ENCODE peak calls at places on chromosome 11, in ten cellular contexts. S is SK-N-MC; X is LoVo; I is Kasumi-1; N is RCC 7860; R is memory B cell; T is type B pancreatic cell; A is EL; G is NCI-H187; H is stimulated activated CD4-positive, alpha-beta T cell treated with anti-CD3 and anti-CD28 coated beads, Interleukin-4, amount 100 ng/mL, for 24 hours. Y is an unnamed sample.

GRCh38 chr11:35282226-35282882 is 137.0 kb downstream of the SLC1A2 start:
- DNase-seq in H (no peak), S (no peak), X (no peak), A (peak), I (no peak), T (no peak), G (no peak), R (no peak), N (peak), Y (no peak)

GRCh38 chr11:72777755-72778278 is 16.0 kb downstream of the STARD10 start:
- DNase-seq in R (no peak), S (no peak), N (no peak), H (no peak), T (no peak), I (no peak), A (no peak), X (no peak), G (no peak), Y (no peak)

GRCh38 chr11:29159552-29160465 is 857.0 kb downstream of the KCNA4 start:
- DNase-seq in S (no peak), T (no peak), A (peak), N (peak), G (no peak), I (peak), H (no peak), X (peak), R (no peak), Y (no peak)

GRCh38 chr11:126113515-126113957 is 50.9 kb upstream of the CDON start:
- DNase-seq in N (peak), I (no peak), T (no peak), X (peak), A (peak), H (no peak), S (no peak), R (no peak), G (no peak), Y (peak)

GRCh38 chr11:67006029-67006884 is 16.7 kb upstream of the SYT12 start:
- DNase-seq in S (peak), N (no peak), X (peak), R (no peak), I (no peak), G (no peak), T (no peak), H (peak), A (peak), Y (no peak)

GRCh38 chr11:48090174-48090573 is 109.8 kb downstream of the PTPRJ start:
- DNase-seq in N (no peak), X (no peak), T (no peak), A (no peak), R (no peak), I (no peak), H (no peak), S (no peak), G (no peak), Y (no peak)

GRCh38 chr11:62680825-62681240 is 2.0 kb upstream of the UBXN1 start:
- DNase-seq in G (no peak), R (peak), N (peak), T (no peak), H (peak), I (peak), X (peak), S (peak), A (peak), Y (no peak)

GRCh38 chr11:1822648-1823375 is 12.0 kb upstream of the SYT8 start:
- DNase-seq in S (no peak), G (no peak), T (no peak), N (no peak), H (no peak), A (no peak), I (no peak), X (no peak), R (no peak), Y (no peak)

GRCh38 chr11:64358907-64359711 is at the start of gene RPS6KA4:
- DNase-seq in T (no peak), A (peak), I (peak), G (no peak), N (peak), R (peak), H (peak), X (peak), S (no peak), Y (no peak)

GRCh38 chr11:124670732-124671131 is 2.8 kb downstream of the SIAE start:
- DNase-seq in H (peak), X (no peak), G (no peak), T (no peak), A (no peak), N (no peak), S (no peak), R (no peak), I (peak), Y (no peak)

GRCh38 chr11:92324890-92325289 is 100.3 kb downstream of the FAT3 start:
- DNase-seq in H (no peak), S (no peak), T (no peak), N (no peak), G (peak), X (no peak), R (no peak), A (no peak), I (no peak), Y (no peak)

GRCh38 chr11:850777-851762 is 8.4 kb downstream of the TSPAN4 start:
- DNase-seq in G (no peak), T (no peak), H (no peak), S (no peak), R (no peak), N (no peak), I (no peak), A (no peak), X (no peak), Y (no peak)

GRCh38 chr11:3225826-3226750 is 6.1 kb downstream of the MRGPRE start:
- DNase-seq in A (no peak), X (no peak), S (no peak), N (no peak), H (no peak), G (no peak), T (no peak), R (no peak), I (peak), Y (no peak)

GRCh38 chr11:36239636-36240035 is 49.6 kb downstream of the COMMD9 start:
- DNase-seq in G (no peak), N (no peak), T (no peak), A (no peak), R (no peak), X (no peak), S (no peak), H (no peak), I (no peak), Y (no peak)

GRCh38 chr11:19079643-19080440 is 19.3 kb upstream of the MRGPRX2 start:
- DNase-seq in S (no peak), X (peak), A (peak), T (no peak), G (no peak), I (no peak), N (peak), R (no peak), H (no peak), Y (no peak)

GRCh38 chr11:122690801-122691649 is 35.5 kb downstream of the UBASH3B start:
- DNase-seq in S (no peak), A (peak), N (no peak), R (no peak), X (no peak), H (no peak), I (peak), G (no peak), T (no peak), Y (no peak)

GRCh38 chr11:74030668-74031309 is 21.9 kb upstream of the UCP3 start:
- DNase-seq in R (no peak), S (no peak), T (no peak), I (no peak), A (no peak), G (no peak), H (no peak), X (no peak), N (no peak), Y (no peak)

GRCh38 chr11:106424111-106424510 is 346.6 kb downstream of the AASDHPPT start:
- DNase-seq in X (peak), S (no peak), A (peak), I (no peak), R (no peak), G (no peak), H (no peak), N (peak), T (no peak), Y (peak)

GRCh38 chr11:71139516-71140205 is 112.7 kb downstream of the SHANK2 start:
- DNase-seq in I (no peak), H (no peak), R (no peak), X (no peak), T (no peak), G (no peak), A (no peak), N (no peak), S (no peak), Y (no peak)

GRCh38 chr11:118074785-118075184 is 2.1 kb upstream of the TMPRSS4 start:
- DNase-seq in N (no peak), T (no peak), X (peak), A (no peak), S (no peak), G (no peak), R (no peak), H (no peak), I (no peak), Y (peak)

GRCh38 chr11:30511408-30511807 is 74.7 kb downstream of the MPPED2 start:
- DNase-seq in R (no peak), H (no peak), T (no peak), S (no peak), G (no peak), N (no peak), I (no peak), X (no peak), A (no peak), Y (no peak)

GRCh38 chr11:69637956-69638871 is 2.7 kb upstream of the CCND1 start:
- DNase-seq in T (peak), N (no peak), X (peak), A (peak), R (no peak), H (no peak), I (peak), S (no peak), G (no peak), Y (no peak)

GRCh38 chr11:27215471-27216267 is 147.3 kb downstream of the CCDC34 start:
- DNase-seq in G (no peak), N (no peak), X (no peak), A (no peak), H (no peak), T (no peak), S (no peak), R (no peak), I (no peak), Y (no peak)

GRCh38 chr11:65719887-65720236 is 736 bp downstream of the RNASEH2C start:
- DNase-seq in S (no peak), N (no peak), G (no peak), R (no peak), X (no peak), H (peak), T (no peak), A (peak), I (peak), Y (no peak)

GRCh38 chr11:25566298-25567200 is 765.4 kb upstream of the ANO3 start:
- DNase-seq in S (peak), G (no peak), I (peak), X (no peak), N (no peak), H (no peak), R (no peak), T (no peak), A (no peak), Y (no peak)

GRCh38 chr11:88332851-88333250 is 4.7 kb downstream of the CTSC start:
- DNase-seq in R (no peak), X (no peak), G (no peak), H (no peak), N (no peak), S (no peak), I (no peak), A (no peak), T (no peak), Y (no peak)

GRCh38 chr11:128517457-128518230 is 69.7 kb downstream of the ETS1 start:
- DNase-seq in R (no peak), T (no peak), H (no peak), A (peak), X (no peak), I (no peak), G (no peak), S (no peak), N (no peak), Y (no peak)

GRCh38 chr11:44766972-44767278 is 40.2 kb downstream of the TSPAN18 start:
- DNase-seq in R (no peak), A (peak), I (no peak), N (no peak), X (no peak), S (no peak), G (no peak), H (no peak), T (no peak), Y (no peak)

GRCh38 chr11:17989306-17989705 is 23.5 kb downstream of the SERGEF start:
- DNase-seq in N (no peak), T (no peak), I (no peak), X (no peak), A (no peak), R (no peak), S (no peak), H (no peak), G (no peak), Y (no peak)

GRCh38 chr11:92628401-92629292 is 340.8 kb upstream of the MTNR1B start:
- DNase-seq in I (no peak), G (no peak), S (no peak), A (peak), X (no peak), N (no peak), R (no peak), T (no peak), H (no peak), Y (no peak)

GRCh38 chr11:95104121-95104830 is 14.6 kb downstream of the ENDOD1 start:
- DNase-seq in S (no peak), N (no peak), H (no peak), X (no peak), R (no peak), T (no peak), I (no peak), G (no peak), A (no peak), Y (no peak)

GRCh38 chr11:11972148-11972547 is 36.3 kb downstream of the DKK3 start:
- DNase-seq in H (no peak), X (no peak), R (no peak), S (no peak), A (no peak), G (no peak), I (no peak), T (peak), N (no peak), Y (no peak)

GRCh38 chr11:70876685-70877084 is 375.7 kb downstream of the SHANK2 start:
- DNase-seq in X (no peak), S (no peak), T (no peak), R (no peak), H (no peak), I (no peak), G (no peak), A (no peak), N (no peak), Y (no peak)

GRCh38 chr11:11391796-11392195 is 38.7 kb upstream of the CSNK2A3 start:
- DNase-seq in H (no peak), X (peak), A (peak), S (no peak), N (peak), G (no peak), I (no peak), R (no peak), T (no peak), Y (peak)

GRCh38 chr11:61912991-61913698 is 4.2 kb downstream of the RAB3IL1 start:
- DNase-seq in H (no peak), R (no peak), N (no peak), T (no peak), S (no peak), G (no peak), A (no peak), I (no peak), X (no peak), Y (no peak)

Y was measured in kidney epithelial cell.